ENCODE peak calls at places on chromosomes 3 and 15, in four cellular contexts. M is PC-3, W is mesendoderm, B is body of pancreas. V is an unnamed sample. For H3K36me3, the result is how much of the 10 kb centered on the place peaks cover.

GRCh38 chr3:188711898-188712256 is 459.9 kb upstream of the TPRG1 start:
- DNase-seq in M (no peak), W (no peak), B (no peak), V (no peak)

GRCh38 chr15:100635406-100636071 is 33.1 kb downstream of the ASB7 start:
- DNase-seq in M (no peak), W (peak), B (no peak), V (no peak)

GRCh38 chr3:185009650-185010049 is 143.2 kb downstream of the C3orf70 start:
- DNase-seq in M (no peak), W (no peak), B (no peak), V (no peak)

GRCh38 chr3:194054941-194055340 is 81.0 kb upstream of the HES1 start:
- DNase-seq in M (no peak), W (peak), B (no peak), V (no peak)

GRCh38 chr3:31412832-31413231 is 119.9 kb upstream of the STT3B start:
- DNase-seq in M (peak), W (no peak), B (no peak), V (no peak)

GRCh38 chr15:96123028-96123400 is 207.5 kb upstream of the NR2F2 start:
- DNase-seq in M (no peak), W (no peak), B (no peak), V (no peak)

GRCh38 chr3:42547401-42547945 is 34.3 kb downstream of the SEC22C start:
- DNase-seq in M (peak), W (peak), B (peak), V (no peak)

GRCh38 chr3:10322355-10322715 is 1.4 kb upstream of the SEC13 start:
- DNase-seq in M (peak), W (peak), B (no peak), V (no peak)

GRCh38 chr15:68787609-68788264 is 33.0 kb downstream of the ANP32A start:
- DNase-seq in M (no peak), W (no peak), B (no peak), V (no peak)

GRCh38 chr3:58532794-58533220 is 4.2 kb downstream of the ACOX2 start:
- DNase-seq in M (peak), W (peak), B (peak), V (no peak)

GRCh38 chr3:127691494-127691893 is 18.7 kb downstream of the ABTB1 start:
- DNase-seq in M (no peak), W (no peak), B (no peak), V (no peak)

GRCh38 chr3:43497405-43497804 is 124.4 kb downstream of the ANO10 start:
- DNase-seq in M (no peak), W (no peak), B (no peak), V (no peak)

GRCh38 chr3:108099203-108099602 is 8.4 kb upstream of the CD47 start:
- DNase-seq in M (peak), W (no peak), B (no peak), V (no peak)

GRCh38 chr3:52173101-52173500 is 18.9 kb upstream of the POC1A start:
- DNase-seq in M (no peak), W (no peak), B (no peak), V (no peak)

DNA sequence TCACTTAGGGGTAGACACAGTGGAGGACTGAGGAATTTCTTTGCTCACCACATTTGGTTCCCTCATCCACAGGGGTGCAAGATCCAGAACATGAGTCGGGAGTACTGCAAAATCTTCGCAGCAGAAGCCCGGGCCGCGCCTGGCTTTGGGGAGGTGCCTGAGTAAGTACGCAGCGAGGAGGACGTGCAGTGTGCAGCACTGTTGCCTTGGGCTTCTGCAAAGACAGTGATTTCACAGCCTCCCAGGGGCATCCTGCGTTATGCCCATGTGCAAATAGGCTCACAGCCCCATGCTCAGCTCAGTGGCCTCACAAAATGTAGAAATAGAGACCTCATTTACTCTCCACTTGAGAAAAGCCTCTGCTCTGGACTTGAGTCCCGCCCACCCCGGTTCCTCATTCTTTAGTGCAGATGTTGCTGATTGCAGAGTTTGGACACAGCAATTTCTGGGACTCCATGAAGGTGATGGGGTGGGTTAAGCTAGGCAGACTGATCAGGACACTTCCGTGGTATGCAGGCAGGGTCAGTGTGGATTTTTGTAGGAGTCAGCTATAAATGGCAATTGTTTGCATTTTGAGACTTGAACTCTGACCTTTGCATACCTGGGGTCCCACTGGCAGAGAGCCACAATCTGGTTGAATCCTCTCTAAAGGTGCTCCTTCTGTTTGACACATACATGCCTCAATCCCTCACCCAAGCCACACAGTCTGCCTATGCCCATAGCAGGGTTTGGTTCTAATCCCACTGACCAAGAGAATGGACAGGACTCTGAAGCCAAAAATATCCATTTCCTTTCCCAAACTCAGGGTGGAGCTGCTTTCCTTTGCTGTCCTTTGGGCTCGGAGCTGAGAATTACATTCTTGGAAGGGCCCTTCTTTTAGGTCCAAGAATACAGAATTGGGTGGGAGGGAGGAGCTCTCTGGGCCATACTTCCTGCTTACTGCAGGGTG is 20.7 kb upstream of the SLC28A1 start:
- DNase-seq in M (no peak), W (no peak), B (no peak), V (no peak)
- H3K36me3 ChIP-seq in M (under half), W (under half), B (under half), V (under half)

GRCh38 chr3:48418140-48418539 is 11.7 kb downstream of the PLXNB1 start:
- DNase-seq in M (no peak), W (no peak), B (no peak), V (no peak)
- H3K36me3 ChIP-seq in M (under half), W (under half), B (under half), V (under half)

DNA sequence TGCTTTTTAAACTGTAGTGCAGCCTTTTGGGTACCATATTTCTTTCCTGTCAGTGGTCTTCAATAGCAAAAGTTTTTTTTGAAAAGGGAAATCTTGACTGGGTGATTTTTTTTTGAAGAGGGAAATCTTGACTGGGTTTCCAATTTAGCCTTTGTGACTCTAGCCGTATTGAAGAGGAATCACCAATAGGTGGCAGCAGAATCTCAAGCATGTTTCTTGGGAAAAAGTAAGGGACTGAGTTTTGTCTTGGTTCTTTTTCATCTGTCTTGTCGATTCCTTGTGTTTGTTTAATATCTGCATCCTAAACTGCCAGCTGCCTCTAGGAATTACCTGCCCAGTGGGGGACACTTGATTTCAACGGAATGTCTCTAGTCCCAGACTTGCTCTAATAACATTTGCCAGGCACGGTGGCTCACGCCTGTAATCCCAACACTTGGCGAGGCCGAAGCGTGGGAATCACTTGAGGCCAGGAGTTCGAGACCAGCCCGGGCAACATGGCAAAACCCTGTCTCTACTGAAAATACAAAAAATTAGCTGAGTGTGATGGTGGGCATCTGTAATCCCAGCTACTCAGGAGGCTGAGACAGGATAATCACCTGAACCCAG is 89.2 kb downstream of the RBPMS2 start:
- DNase-seq in M (peak), W (peak), B (peak), V (no peak)
- H3K36me3 ChIP-seq in M (under half), W (under half), B (under half), V (under half)

GRCh38 chr3:11565072-11565471 is 78.6 kb downstream of the VGLL4 start:
- DNase-seq in M (no peak), W (no peak), B (no peak), V (no peak)
- H3K36me3 ChIP-seq in M (under half), W (under half), B (under half), V (under half)

V was measured in kidney epithelial cell.